ENCODE peak calls at places on chromosomes 12 and 14, in five cellular contexts. L is PC-3, K is HepG2, D is MM.1S, C is right cardiac atrium. N is an unnamed sample.
A peak's percentile ranks its signal among the peaks of the same experiment; 100 is the strongest.

GRCh38 chr14:100384819-100385813 is 62.0 kb downstream of the SLC25A47 start:
- DNase-seq in K (peak; percentile 40), C (no peak), D (no peak), L (peak; percentile 75), N (no peak)

GRCh38 chr12:121003650-121004049 is 12.6 kb downstream of the C12orf43 start:
- DNase-seq in L (no peak), D (no peak), K (peak; percentile 46), C (no peak), N (no peak)

GRCh38 chr12:116996648-116997047 is 85.9 kb downstream of the FBXW8 start:
- DNase-seq in L (no peak), D (no peak), K (no peak), C (no peak), N (no peak)

GRCh38 chr14:74959596-74960180 is 4.3 kb upstream of the PGF start:
- DNase-seq in L (peak; percentile 55), D (no peak), K (no peak), C (no peak), N (no peak)

GRCh38 chr12:27732281-27732680 is 21.6 kb downstream of the MRPS35 start:
- DNase-seq in D (peak; percentile 52), C (no peak), K (peak; percentile 39), L (peak; percentile 51), N (no peak)

GRCh38 chr12:15709524-15709923 is 79.7 kb downstream of the EPS8 start:
- DNase-seq in K (no peak), D (no peak), L (no peak), C (no peak), N (no peak)

GRCh38 chr12:88052686-88053085 is 23.5 kb upstream of the C12orf50 start:
- DNase-seq in K (peak; percentile 30), C (no peak), L (peak; percentile 67), D (peak; percentile 31), N (no peak)

GRCh38 chr12:25712169-25712568 is 159.1 kb upstream of the LMNTD1 start:
- DNase-seq in C (no peak), K (no peak), L (no peak), D (peak; percentile 86), N (no peak)

GRCh38 chr14:85974602-85975001 is 444.7 kb downstream of the FLRT2 start:
- DNase-seq in K (no peak), C (peak; percentile 18), L (no peak), D (no peak), N (no peak)

GRCh38 chr14:65425885-65426284 is 13.4 kb downstream of the FUT8 start:
- DNase-seq in K (no peak), C (no peak), D (no peak), L (peak; percentile 63), N (no peak)

GRCh38 chr14:74441113-74441512 is 15.1 kb upstream of the SYNDIG1L start:
- DNase-seq in C (no peak), L (no peak), K (no peak), D (no peak), N (no peak)

GRCh38 chr14:104367811-104368750 is 211.5 kb upstream of the C14orf180 start:
- DNase-seq in D (no peak), K (no peak), L (no peak), C (peak; percentile 36), N (no peak)

GRCh38 chr12:10663869-10664268 is 10.0 kb downstream of the STYK1 start:
- DNase-seq in D (no peak), C (no peak), K (no peak), L (peak; percentile 17), N (no peak)

GRCh38 chr14:105317546-105317945 is 3.0 kb downstream of the PACS2 start:
- DNase-seq in C (peak; percentile 83), D (no peak), K (no peak), L (no peak), N (peak; percentile 40)

GRCh38 chr12:112188130-112188830 is 62.9 kb downstream of the TRAFD1 start:
- DNase-seq in L (no peak), D (no peak), K (no peak), C (no peak), N (no peak)

GRCh38 chr12:105444050-105444808 is 113.7 kb downstream of the C12orf75 start:
- DNase-seq in L (no peak), K (no peak), D (no peak), C (no peak), N (no peak)

GRCh38 chr14:58805605-58806358 is 168.0 kb downstream of the DACT1 start:
- DNase-seq in D (no peak), L (peak; percentile 65), K (no peak), C (no peak), N (no peak)

GRCh38 chr12:84912191-84913142 is at the start of gene SLC6A15:
- DNase-seq in C (peak; percentile 62), K (no peak), D (peak; percentile 79), L (no peak), N (no peak)

GRCh38 chr14:104510216-104510615 is 69.3 kb upstream of the C14orf180 start:
- DNase-seq in K (no peak), D (no peak), L (no peak), C (no peak), N (no peak)

GRCh38 chr14:100698066-100698465 is 28.6 kb upstream of the DLK1 start:
- DNase-seq in L (no peak), C (peak; percentile 7), K (no peak), D (no peak), N (no peak)

GRCh38 chr12:92218394-92219077 is 72.9 kb upstream of the BTG1 start:
- DNase-seq in K (no peak), D (no peak), L (no peak), C (no peak), N (no peak)

GRCh38 chr12:128819293-128820144 is 4.2 kb downstream of the SLC15A4 start:
- DNase-seq in D (no peak), L (no peak), C (peak; percentile 18), K (no peak), N (no peak)

GRCh38 chr14:101082436-101083384 is 179.2 kb upstream of the RTL1 start:
- DNase-seq in K (no peak), C (no peak), L (no peak), D (no peak), N (no peak)

GRCh38 chr12:53413485-53414215 is 10.0 kb upstream of the AMHR2 start:
- DNase-seq in L (no peak), C (no peak), K (no peak), D (no peak), N (no peak)

GRCh38 chr12:8950702-8951478 is 1.4 kb upstream of the M6PR start:
- DNase-seq in D (peak; percentile 36), L (no peak), C (no peak), K (no peak), N (no peak)

GRCh38 chr12:89470741-89471504 is 53.7 kb downstream of the GALNT4 start:
- DNase-seq in C (no peak), D (peak; percentile 74), L (peak; percentile 80), K (peak; percentile 58), N (no peak)

GRCh38 chr14:63922696-63923421 is 70.1 kb downstream of the SYNE2 start:
- DNase-seq in L (peak; percentile 42), K (peak; percentile 88), D (peak; percentile 72), C (no peak), N (no peak)

GRCh38 chr12:58415716-58416115 is 474.3 kb downstream of the ATP23 start:
- DNase-seq in D (no peak), K (no peak), C (no peak), L (no peak), N (no peak)

GRCh38 chr12:104412681-104413080 is 44.1 kb upstream of the CHST11 start:
- DNase-seq in D (no peak), C (no peak), L (no peak), K (no peak), N (no peak)

GRCh38 chr14:64812412-64812811 is 67.3 kb downstream of the SPTB start:
- DNase-seq in C (no peak), D (peak; percentile 78), L (no peak), K (no peak), N (no peak)

GRCh38 chr12:131915774-131916173 is 13.3 kb upstream of the PUS1 start:
- DNase-seq in C (no peak), D (no peak), L (no peak), K (no peak), N (no peak)
- H3K9me3 ChIP-seq in C (no peaks in the 10 kb centered on the region), D (no peaks in the 10 kb centered on the region), L (no peaks in the 10 kb centered on the region), K (no peaks in the 10 kb centered on the region), N (no peaks in the 10 kb centered on the region)

DNA sequence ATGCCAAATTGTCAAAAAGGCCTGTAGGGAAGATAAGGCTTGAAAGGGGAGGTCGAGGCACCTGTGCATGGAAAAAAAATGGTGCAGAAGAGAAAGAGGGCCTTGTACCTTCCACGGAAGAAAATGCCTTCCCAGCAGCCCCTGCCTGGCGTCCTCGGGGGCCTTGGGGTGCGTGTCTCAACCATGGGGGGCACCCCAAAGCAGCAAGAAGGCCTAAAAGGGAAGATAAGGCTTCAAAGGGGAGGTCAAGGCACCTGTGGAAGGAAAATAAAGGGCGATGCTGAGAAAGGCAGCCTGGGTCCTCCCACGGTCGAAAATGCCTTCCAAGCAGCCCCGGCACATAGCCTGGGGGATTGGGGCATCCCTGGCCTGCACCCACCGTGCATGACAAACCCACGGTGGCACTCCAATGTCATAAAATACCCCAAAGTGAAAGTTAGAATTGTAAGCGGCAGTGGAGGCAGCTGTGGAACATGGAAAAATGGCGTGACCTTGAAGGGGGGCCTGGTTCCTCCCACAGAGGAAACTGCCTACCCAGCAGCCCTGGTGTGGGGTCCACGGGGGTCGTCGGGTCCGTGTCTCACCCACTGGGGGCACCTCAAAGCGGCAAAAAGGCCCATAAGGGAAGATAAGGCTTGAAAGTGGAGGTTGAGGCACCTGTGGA is 275.0 kb downstream of the ALG10 start:
- DNase-seq in L (no peak), K (no peak), D (no peak), C (no peak), N (no peak)
- H3K9me3 ChIP-seq in L (no peaks in the 10 kb centered on the region), K (no peaks in the 10 kb centered on the region), D (no peaks in the 10 kb centered on the region), C (no peaks in the 10 kb centered on the region), N (peaks cover 15% of the 10 kb centered on the region)

GRCh38 chr14:68580096-68580640 is 212.7 kb downstream of the ZFP36L1 start:
- DNase-seq in D (no peak), L (no peak), C (no peak), K (no peak), N (no peak)
- H3K9me3 ChIP-seq in D (no peaks in the 10 kb centered on the region), L (no peaks in the 10 kb centered on the region), C (no peaks in the 10 kb centered on the region), K (no peaks in the 10 kb centered on the region), N (no peaks in the 10 kb centered on the region)

GRCh38 chr12:126772171-126772864 is 1494.7 kb upstream of the TMEM132C start:
- DNase-seq in L (peak; percentile 97), D (peak; percentile 94), K (peak; percentile 6), C (no peak), N (no peak)

GRCh38 chr12:126768517-126768916 is 1498.5 kb upstream of the TMEM132C start:
- DNase-seq in C (no peak), K (no peak), L (no peak), D (no peak), N (no peak)

GRCh38 chr12:126767334-126767733 is 1499.6 kb upstream of the TMEM132C start:
- DNase-seq in K (no peak), L (no peak), D (no peak), C (no peak), N (no peak)

GRCh38 chr12:126773012-126773411 is 1494.0 kb upstream of the TMEM132C start:
- DNase-seq in C (no peak), L (no peak), D (peak; percentile 75), K (no peak), N (no peak)

GRCh38 chr12:126770188-126770587 is 1496.8 kb upstream of the TMEM132C start:
- DNase-seq in D (no peak), C (no peak), K (no peak), L (no peak), N (no peak)
- H3K9me3 ChIP-seq in D (no peaks in the 10 kb centered on the region), C (no peaks in the 10 kb centered on the region), K (peaks cover 72% of the 10 kb centered on the region), L (no peaks in the 10 kb centered on the region), N (peaks cover 35% of the 10 kb centered on the region)

N was measured in left ventricle myocardium inferior.